ENCODE peak calls at places on chromosome 12, in six cellular contexts. J is CD8-positive, alpha-beta T cell; W is ovary; O is choroid plexus epithelial cell; L is epithelial cell of esophagus; N is IMR-90. Y is an unnamed sample.

GRCh38 chr12:121568971-121569808 is 11.6 kb downstream of the KDM2B start:
- DNase-seq in J (no peak), W (peak), O (peak), L (no peak), N (peak), Y (peak)

GRCh38 chr12:42961395-42961794 is 371.8 kb upstream of the PRICKLE1 start:
- DNase-seq in J (no peak), W (no peak), O (peak), L (peak), N (peak), Y (peak)

GRCh38 chr12:120538281-120539156 is 4.4 kb downstream of the RNF10 start:
- DNase-seq in J (no peak), W (peak), O (peak), L (peak), N (peak), Y (peak)

GRCh38 chr12:100706029-100706428 is 88.5 kb upstream of the ANO4 start:
- DNase-seq in J (no peak), W (no peak), O (peak), L (peak), N (peak), Y (peak)

GRCh38 chr12:2957816-2958431 is 1.3 kb upstream of the TEAD4 start:
- DNase-seq in J (no peak), W (no peak), O (peak), L (peak), N (no peak), Y (no peak)

GRCh38 chr12:12016284-12017100 is 54.2 kb upstream of the BCL2L14 start:
- DNase-seq in J (no peak), W (no peak), O (no peak), L (no peak), N (no peak), Y (no peak)

GRCh38 chr12:109157986-109158385 is 41.6 kb downstream of the ACACB start:
- DNase-seq in J (no peak), W (no peak), O (no peak), L (no peak), N (no peak), Y (peak)

GRCh38 chr12:124699878-124700277 is 132.5 kb upstream of the NCOR2 start:
- DNase-seq in J (no peak), W (no peak), O (no peak), L (no peak), N (no peak), Y (no peak)

GRCh38 chr12:127550271-127550670 is 716.7 kb upstream of the TMEM132C start:
- DNase-seq in J (no peak), W (no peak), O (no peak), L (peak), N (peak), Y (peak)

GRCh38 chr12:111840831-111841230 is 1.2 kb upstream of the MAPKAPK5 start:
- DNase-seq in J (no peak), W (no peak), O (no peak), L (peak), N (no peak), Y (no peak)

GRCh38 chr12:110531741-110532333 is 29.7 kb downstream of the RAD9B start:
- DNase-seq in J (no peak), W (no peak), O (peak), L (peak), N (peak), Y (peak)

GRCh38 chr12:129064201-129064881 is 211.1 kb downstream of the GLT1D1 start:
- DNase-seq in J (no peak), W (no peak), O (no peak), L (no peak), N (no peak), Y (no peak)

GRCh38 chr12:89928467-89928866 is 219.8 kb upstream of the ATP2B1 start:
- DNase-seq in J (no peak), W (no peak), O (no peak), L (no peak), N (no peak), Y (no peak)

GRCh38 chr12:4287325-4288290 is 14.0 kb downstream of the CCND2 start:
- DNase-seq in J (no peak), W (no peak), O (no peak), L (peak), N (no peak), Y (no peak)

GRCh38 chr12:58896278-58896677 is 24.0 kb downstream of the LRIG3 start:
- DNase-seq in J (no peak), W (no peak), O (no peak), L (peak), N (no peak), Y (no peak)

GRCh38 chr12:27583057-27583797 is 59.2 kb downstream of the PPFIBP1 start:
- DNase-seq in J (no peak), W (no peak), O (peak), L (no peak), N (peak), Y (peak)

GRCh38 chr12:24360057-24360456 is 410.6 kb upstream of the SOX5 start:
- DNase-seq in J (no peak), W (no peak), O (peak), L (no peak), N (peak), Y (no peak)
- TF ChIP-seq CTCF in J (no peak), W (no peak), O (peak), L (no peak), N (peak), Y (no peak)

GRCh38 chr12:97134495-97134894 is 227.4 kb downstream of the NEDD1 start:
- DNase-seq in J (no peak), W (no peak), O (no peak), L (no peak), N (no peak), Y (no peak)
- TF ChIP-seq CTCF in J (no peak), W (no peak), O (no peak), L (peak), N (no peak), Y (no peak)

DNA sequence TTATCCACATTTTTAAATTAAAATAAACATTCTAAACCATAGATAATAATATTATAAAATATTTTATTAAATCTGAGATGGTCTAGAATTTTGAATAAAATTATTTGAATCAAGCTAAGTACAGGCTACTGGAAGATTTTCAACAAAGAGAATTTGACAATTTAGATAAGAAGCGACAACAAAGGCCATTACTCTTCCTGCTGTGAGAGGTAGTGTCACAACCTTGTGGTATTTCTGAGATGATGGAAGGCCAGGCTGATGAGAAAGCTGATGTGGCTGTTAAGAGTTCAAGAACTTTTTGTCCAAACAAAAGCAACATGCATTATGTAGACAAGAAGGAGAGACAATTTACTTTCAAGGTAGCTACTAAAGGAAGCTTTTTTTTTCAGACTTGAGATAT is 43.7 kb upstream of the CNTN1 start:
- DNase-seq in J (no peak), W (no peak), O (no peak), L (no peak), N (no peak), Y (no peak)
- TF ChIP-seq CTCF in J (no peak), W (no peak), O (no peak), L (no peak), N (no peak), Y (no peak)

GRCh38 chr12:53182836-53183235 is 2.1 kb upstream of the CSAD start:
- DNase-seq in J (no peak), W (no peak), O (no peak), L (peak), N (no peak), Y (no peak)

GRCh38 chr12:53180931-53181645 is 363 bp upstream of the CSAD start:
- DNase-seq in J (peak), W (peak), O (peak), L (peak), N (peak), Y (peak)

GRCh38 chr12:53179694-53180269 is 740 bp upstream of the ZNF740 start:
- DNase-seq in J (no peak), W (peak), O (no peak), L (no peak), N (no peak), Y (no peak)

GRCh38 chr12:53181935-53182334 is 1.2 kb upstream of the CSAD start:
- DNase-seq in J (no peak), W (no peak), O (no peak), L (no peak), N (no peak), Y (no peak)

GRCh38 chr12:53180270-53180930 is at the start of the genes CSAD and ZNF740:
- DNase-seq in J (peak), W (peak), O (peak), L (peak), N (peak), Y (peak)
- TF ChIP-seq CTCF in J (no peak), W (no peak), O (no peak), L (no peak), N (no peak), Y (no peak)

Y was measured in AG10803.